ENCODE peak calls at places on chromosome 3, in seven cellular contexts. L is K562, A is GM12892, O is SK-N-SH, S is HepG2, Z is GM12878, W is H1. M is an unnamed sample.

GRCh38 chr3:11523793-11524160 is 119.9 kb downstream of the VGLL4 start:
- DNase-seq in S (no peak), L (no peak), O (no peak), W (no peak), Z (no peak), A (no peak), M (no peak)

GRCh38 chr3:158247288-158247687 is 137.4 kb downstream of the RSRC1 start:
- DNase-seq in Z (no peak), S (no peak), L (no peak), O (no peak), W (no peak), A (no peak), M (no peak)

GRCh38 chr3:21825684-21826083 is 74.7 kb upstream of the ZNF385D start:
- DNase-seq in L (no peak), W (peak), S (no peak), Z (no peak), O (no peak), A (no peak), M (no peak)

GRCh38 chr3:184168363-184169120 is 6.1 kb upstream of the AP2M1 start:
- DNase-seq in S (no peak), L (no peak), O (no peak), W (no peak), A (no peak), Z (no peak), M (no peak)

GRCh38 chr3:28840976-28841376 is 439.9 kb upstream of the RBMS3 start:
- DNase-seq in S (no peak), A (no peak), W (no peak), O (no peak), Z (peak), L (no peak), M (no peak)

GRCh38 chr3:4712109-4712508 is 219.0 kb downstream of the ITPR1 start:
- DNase-seq in W (no peak), S (no peak), A (no peak), L (no peak), O (no peak), Z (no peak), M (no peak)

GRCh38 chr3:120167488-120167887 is 73.2 kb upstream of the GSK3B start:
- DNase-seq in W (no peak), S (no peak), O (no peak), L (no peak), A (no peak), Z (no peak), M (no peak)

GRCh38 chr3:124565013-124565412 is 165.2 kb upstream of the UMPS start:
- DNase-seq in L (peak), W (peak), A (peak), O (peak), S (peak), Z (no peak), M (peak)

GRCh38 chr3:127970966-127971592 is 56.0 kb downstream of the KBTBD12 start:
- DNase-seq in Z (peak), S (peak), W (no peak), O (peak), L (peak), A (no peak), M (no peak)

GRCh38 chr3:30180305-30181275 is 425.8 kb upstream of the TGFBR2 start:
- DNase-seq in L (no peak), Z (no peak), O (no peak), A (no peak), S (no peak), W (no peak), M (no peak)

GRCh38 chr3:129777806-129778205 is 115.7 kb downstream of the TMCC1 start:
- DNase-seq in Z (no peak), S (no peak), A (no peak), L (no peak), W (no peak), O (no peak), M (no peak)

GRCh38 chr3:72318504-72319201 is 529.6 kb downstream of the SHQ1 start:
- DNase-seq in L (peak), O (no peak), Z (no peak), A (no peak), S (peak), W (no peak), M (no peak)

GRCh38 chr3:161070980-161071663 is 34.0 kb downstream of the B3GALNT1 start:
- DNase-seq in Z (no peak), A (no peak), W (no peak), S (no peak), O (no peak), L (no peak), M (no peak)

GRCh38 chr3:11706604-11707003 is 62.9 kb upstream of the VGLL4 start:
- DNase-seq in A (no peak), Z (no peak), W (no peak), O (no peak), L (no peak), S (no peak), M (no peak)

GRCh38 chr3:57309769-57310168 is 17.3 kb upstream of the ASB14 start:
- DNase-seq in O (no peak), W (no peak), S (no peak), L (no peak), Z (no peak), A (no peak), M (no peak)

GRCh38 chr3:142077155-142077858 is 72.0 kb downstream of the TFDP2 start:
- DNase-seq in O (no peak), S (no peak), L (no peak), A (no peak), W (no peak), Z (no peak), M (no peak)

GRCh38 chr3:74351213-74351612 is 263.2 kb downstream of the CNTN3 start:
- DNase-seq in Z (no peak), A (no peak), W (no peak), S (no peak), O (no peak), L (no peak), M (no peak)

GRCh38 chr3:55156851-55157650 is 229.2 kb upstream of the LRTM1 start:
- DNase-seq in Z (no peak), A (no peak), W (no peak), O (no peak), S (no peak), L (no peak), M (no peak)

GRCh38 chr3:19173945-19174344 is 25.6 kb downstream of the KCNH8 start:
- DNase-seq in S (no peak), A (no peak), W (peak), O (peak), L (no peak), Z (no peak), M (no peak)

GRCh38 chr3:14370719-14371572 is 31.5 kb upstream of the SLC6A6 start:
- DNase-seq in L (no peak), Z (no peak), O (no peak), S (no peak), A (no peak), W (no peak), M (no peak)

GRCh38 chr3:177418787-177419186 is 221.5 kb upstream of the TBL1XR1 start:
- DNase-seq in A (no peak), O (no peak), W (no peak), S (no peak), L (no peak), Z (no peak), M (no peak)

GRCh38 chr3:177424541-177424940 is 227.3 kb upstream of the TBL1XR1 start:
- DNase-seq in L (no peak), O (no peak), W (no peak), A (no peak), Z (no peak), S (no peak), M (no peak)

GRCh38 chr3:177419904-177420601 is 222.8 kb upstream of the TBL1XR1 start:
- DNase-seq in Z (no peak), O (no peak), L (no peak), S (no peak), W (no peak), A (no peak), M (no peak)

GRCh38 chr3:177421176-177421782 is 224.0 kb upstream of the TBL1XR1 start:
- DNase-seq in S (no peak), A (no peak), L (no peak), W (no peak), O (no peak), Z (no peak), M (no peak)

DNA sequence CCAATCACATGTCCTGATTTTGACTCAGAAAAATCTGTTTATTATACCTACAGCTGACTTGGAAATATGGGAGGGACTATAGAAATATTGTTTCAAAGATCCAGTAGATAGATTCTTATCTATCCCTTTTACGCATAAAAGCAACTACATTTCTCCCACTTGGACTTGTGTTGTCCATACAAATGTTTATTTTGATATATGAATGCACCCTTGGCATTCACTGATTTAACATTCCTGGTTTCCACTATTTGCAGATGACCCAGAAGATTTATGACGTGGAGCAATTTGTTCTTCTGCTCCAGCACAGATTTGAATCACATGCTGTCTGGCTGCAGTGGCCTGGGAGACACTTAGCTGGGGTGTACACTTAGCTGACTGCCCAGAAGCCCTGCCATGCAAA is 223.4 kb upstream of the TBL1XR1 start:
- DNase-seq in S (no peak), A (no peak), L (no peak), O (peak), Z (no peak), W (no peak), M (no peak)
- TF ChIP-seq POLR2AphosphoS5 in S (no peak), A (no peak), L (no peak), O (no peak), Z (no peak), W (no peak), M (no peak)

GRCh38 chr3:49343163-49343562 is 3.3 kb upstream of the USP4 start:
- DNase-seq in W (no peak), Z (no peak), A (no peak), L (no peak), S (no peak), O (no peak), M (no peak)
- TF ChIP-seq TAF1 in W (no peak), Z (no peak), A (no peak), L (no peak), S (no peak), O (no peak), M (no peak)

GRCh38 chr3:60322334-60322856 is 928.9 kb downstream of the FHIT start:
- DNase-seq in W (no peak), S (no peak), A (no peak), Z (no peak), O (no peak), L (no peak), M (no peak)

GRCh38 chr3:60323180-60323579 is 928.1 kb downstream of the FHIT start:
- DNase-seq in Z (no peak), O (no peak), S (no peak), A (no peak), W (no peak), L (no peak), M (no peak)

GRCh38 chr3:60323651-60324050 is 927.6 kb downstream of the FHIT start:
- DNase-seq in L (no peak), Z (no peak), O (no peak), W (no peak), S (no peak), A (no peak), M (no peak)

DNA sequence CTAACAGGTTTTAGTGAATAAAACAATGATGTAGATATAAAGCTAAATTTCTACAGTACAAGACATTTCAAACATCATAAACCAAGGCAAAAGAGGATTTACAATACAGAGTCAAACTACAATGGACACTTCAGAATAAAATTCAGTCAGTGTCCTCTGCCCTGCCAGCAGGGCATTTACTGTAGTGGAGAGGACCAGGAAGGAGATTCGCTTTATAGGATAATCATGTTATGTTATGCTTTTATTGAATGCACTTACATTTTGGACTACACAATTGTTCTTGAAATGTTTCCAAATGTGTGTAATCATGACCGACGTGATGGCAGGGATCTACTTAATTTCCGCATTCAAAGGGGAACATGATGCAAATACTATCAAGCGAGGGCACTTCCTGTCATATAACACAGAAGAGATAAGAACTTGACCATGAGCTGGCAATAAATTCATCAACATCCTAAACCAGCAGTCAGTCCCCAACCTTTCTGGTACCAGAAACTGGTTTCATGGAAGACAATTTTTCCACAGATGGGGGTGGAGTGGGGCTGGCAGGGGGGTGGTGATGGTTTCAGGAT is 925.6 kb downstream of the FHIT start:
- DNase-seq in Z (no peak), W (no peak), S (no peak), O (peak), A (no peak), L (no peak), M (no peak)
- TF ChIP-seq POLR2AphosphoS5 in Z (no peak), W (no peak), S (no peak), O (no peak), A (no peak), L (no peak), M (no peak)

GRCh38 chr3:56288258-56288657 is 180.0 kb downstream of the ERC2 start:
- DNase-seq in L (no peak), Z (no peak), A (no peak), W (no peak), S (no peak), O (no peak), M (no peak)
- TF ChIP-seq TAF1 in L (no peak), Z (no peak), A (no peak), W (no peak), S (no peak), O (no peak), M (no peak)

GRCh38 chr3:12965999-12966846 is 107.0 kb downstream of the IQSEC1 start:
- DNase-seq in O (no peak), A (no peak), S (no peak), Z (no peak), L (no peak), W (no peak), M (no peak)

GRCh38 chr3:12967751-12968209 is 105.4 kb downstream of the IQSEC1 start:
- DNase-seq in L (peak), Z (no peak), O (peak), W (peak), A (peak), S (peak), M (peak)

GRCh38 chr3:12968541-12968940 is 104.7 kb downstream of the IQSEC1 start:
- DNase-seq in W (no peak), A (no peak), S (no peak), O (no peak), L (no peak), Z (no peak), M (no peak)

GRCh38 chr3:12964713-12965612 is 108.3 kb downstream of the IQSEC1 start:
- DNase-seq in A (no peak), W (no peak), S (peak), L (no peak), O (no peak), Z (no peak), M (no peak)

DNA sequence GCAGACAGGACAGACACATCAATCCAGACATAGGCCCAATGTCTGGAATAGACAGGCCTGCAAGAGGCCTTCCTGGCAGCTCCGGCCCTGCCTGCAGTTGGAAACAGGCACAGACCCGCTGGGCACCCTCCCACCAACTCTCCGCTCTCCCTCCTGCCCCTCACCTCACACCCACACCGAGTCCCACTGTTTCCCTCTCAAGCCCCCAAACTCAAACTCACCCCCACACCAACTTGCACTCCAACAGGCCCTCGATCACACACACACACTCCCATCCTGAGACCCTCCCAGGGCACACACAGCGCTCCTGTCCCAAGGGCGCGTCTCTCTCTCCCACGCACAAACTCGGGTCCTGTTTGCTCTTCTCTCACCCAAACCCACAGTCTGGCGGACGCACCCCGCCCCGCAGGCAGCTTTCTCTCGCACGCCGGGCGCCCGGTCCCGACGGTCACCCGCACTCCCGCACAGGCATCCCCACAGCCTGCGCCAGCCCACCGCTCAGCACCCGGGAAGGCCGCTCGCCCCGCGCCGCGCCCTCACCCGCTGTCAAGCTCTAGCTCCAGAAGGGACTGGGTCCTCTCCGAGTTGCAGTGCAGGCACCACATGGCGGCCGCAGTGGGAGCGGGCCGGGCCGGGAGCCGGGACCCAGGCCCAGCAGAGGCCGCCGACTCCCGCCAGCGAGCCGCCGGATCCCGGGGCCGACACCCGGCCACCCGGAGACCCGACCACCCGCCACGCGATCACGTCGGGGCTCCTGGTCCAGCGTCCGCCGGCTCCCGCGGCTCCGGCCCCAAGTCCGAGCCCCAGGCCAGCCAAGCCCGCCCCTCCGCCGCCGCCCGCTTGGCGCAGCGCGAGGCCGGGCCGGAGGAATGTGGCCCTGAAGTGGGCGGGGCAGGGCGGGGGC is 106.1 kb downstream of the IQSEC1 start:
- DNase-seq in L (peak), O (no peak), S (no peak), A (peak), Z (no peak), W (no peak), M (no peak)
- TF ChIP-seq POLR2AphosphoS5 in L (peak), O (no peak), S (no peak), A (no peak), Z (no peak), W (no peak), M (no peak)

GRCh38 chr3:64988188-64988587 is 300.4 kb upstream of the ADAMTS9 start:
- DNase-seq in O (no peak), L (no peak), S (no peak), A (no peak), W (no peak), Z (no peak), M (no peak)
- TF ChIP-seq TAF1 in O (no peak), L (no peak), S (no peak), A (no peak), W (no peak), Z (no peak), M (no peak)

DNA sequence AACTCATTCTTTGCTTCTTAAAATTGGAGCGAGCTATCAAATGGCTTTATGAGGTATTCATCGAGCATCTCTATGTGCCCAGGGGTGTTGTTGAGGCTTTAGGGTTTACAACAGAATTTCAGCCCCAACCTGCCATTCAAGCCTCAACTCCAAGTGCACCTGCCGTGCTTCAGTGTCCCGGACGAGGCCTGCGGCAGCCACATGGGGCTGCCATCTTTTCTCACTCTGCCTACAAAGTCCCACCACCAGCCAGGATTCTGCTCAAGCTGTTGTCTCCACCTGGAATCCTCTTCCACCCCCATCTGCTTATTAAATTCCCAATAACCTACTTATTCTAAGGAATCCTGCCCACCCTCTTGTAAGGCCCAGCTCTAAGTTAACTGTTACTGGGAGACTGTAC is 242.4 kb downstream of the OPA1 start:
- DNase-seq in L (no peak), Z (no peak), S (no peak), A (no peak), W (no peak), O (no peak), M (no peak)
- TF ChIP-seq POLR2AphosphoS5 in L (no peak), Z (no peak), S (no peak), A (no peak), W (no peak), O (no peak), M (no peak)